ENCODE peak calls at places on chromosomes 11 and 22, in nine cellular contexts. B is Peyer's patch, D is sigmoid colon, C is stomach, I is body of pancreas, S is IMR-90, V is A549, J is ovary, R is right lobe of liver. H is an unnamed sample.

GRCh38 chr11:67352546-67353316 is 615 bp downstream of the POLD4 start:
- DNase-seq in B (peak), D (peak), C (peak), I (peak), S (no peak), V (no peak), J (peak), R (peak), H (no peak)

GRCh38 chr11:35851342-35851741 is 92.5 kb upstream of the LDLRAD3 start:
- DNase-seq in B (no peak), D (no peak), C (no peak), I (no peak), S (no peak), V (no peak), J (no peak), R (no peak), H (no peak)

GRCh38 chr11:8346157-8346755 is 82.6 kb upstream of the LMO1 start:
- DNase-seq in B (no peak), D (no peak), C (no peak), I (no peak), S (no peak), V (no peak), J (no peak), R (no peak), H (no peak)

GRCh38 chr22:37243402-37244113 is 511 bp downstream of the RAC2 start:
- DNase-seq in B (peak), D (no peak), C (no peak), I (no peak), S (no peak), V (no peak), J (no peak), R (no peak), H (no peak)

GRCh38 chr11:11998091-11998781 is 10.2 kb downstream of the DKK3 start:
- DNase-seq in B (no peak), D (no peak), C (no peak), I (no peak), S (peak), V (peak), J (no peak), R (no peak), H (no peak)

GRCh38 chr11:15867886-15868285 is 488.5 kb downstream of the SOX6 start:
- DNase-seq in B (no peak), D (no peak), C (no peak), I (no peak), S (no peak), V (no peak), J (no peak), R (no peak), H (no peak)

GRCh38 chr11:115695677-115696451 is 191.6 kb upstream of the CADM1 start:
- DNase-seq in B (no peak), D (peak), C (no peak), I (no peak), S (no peak), V (no peak), J (no peak), R (no peak), H (no peak)

GRCh38 chr11:26199341-26199740 is 132.6 kb upstream of the ANO3 start:
- DNase-seq in B (no peak), D (no peak), C (no peak), I (no peak), S (peak), V (no peak), J (no peak), R (no peak), H (no peak)

GRCh38 chr11:3022982-3023381 is 30.9 kb upstream of the NAP1L4 start:
- DNase-seq in B (no peak), D (no peak), C (no peak), I (no peak), S (peak), V (no peak), J (no peak), R (no peak), H (no peak)

GRCh38 chr11:64004590-64004984 is 18.3 kb downstream of the OTUB1 start:
- DNase-seq in B (no peak), D (no peak), C (no peak), I (no peak), S (no peak), V (peak), J (no peak), R (no peak), H (no peak)

GRCh38 chr11:120339394-120339890 is 3.2 kb downstream of the ARHGEF12 start:
- DNase-seq in B (no peak), D (no peak), C (peak), I (peak), S (peak), V (no peak), J (no peak), R (no peak), H (no peak)

GRCh38 chr11:117187007-117187406 is 8.5 kb downstream of the SIDT2 start:
- DNase-seq in B (no peak), D (peak), C (no peak), I (peak), S (no peak), V (no peak), J (peak), R (peak), H (no peak)

GRCh38 chr22:22098457-22099193 is 116.0 kb upstream of the TOP3B start:
- DNase-seq in B (peak), D (no peak), C (no peak), I (no peak), S (no peak), V (no peak), J (no peak), R (no peak), H (no peak)

GRCh38 chr11:66720899-66721470 is 8.0 kb downstream of the SPTBN2 start:
- DNase-seq in B (no peak), D (no peak), C (no peak), I (no peak), S (no peak), V (no peak), J (no peak), R (no peak), H (no peak)

GRCh38 chr11:58003591-58003990 is 20.1 kb upstream of the OR9Q1 start:
- DNase-seq in B (no peak), D (no peak), C (no peak), I (no peak), S (no peak), V (no peak), J (no peak), R (no peak), H (no peak)

GRCh38 chr11:104895619-104896018 is 2.6 kb downstream of the CASP12 start:
- DNase-seq in B (no peak), D (no peak), C (no peak), I (no peak), S (no peak), V (no peak), J (no peak), R (no peak), H (no peak)

GRCh38 chr22:17137861-17138425 is 16.8 kb upstream of the TMEM121B start:
- DNase-seq in B (no peak), D (peak), C (no peak), I (no peak), S (no peak), V (no peak), J (no peak), R (no peak), H (no peak)

GRCh38 chr11:100791103-100791502 is 104.0 kb downstream of the ARHGAP42 start:
- DNase-seq in B (no peak), D (no peak), C (no peak), I (no peak), S (no peak), V (no peak), J (no peak), R (no peak), H (no peak)

GRCh38 chr22:38760477-38761201 is 4.8 kb upstream of the SUN2 start:
- DNase-seq in B (no peak), D (no peak), C (no peak), I (no peak), S (peak), V (no peak), J (no peak), R (no peak), H (no peak)

GRCh38 chr11:76625787-76626186 is 44.8 kb downstream of the LRRC32 start:
- DNase-seq in B (no peak), D (no peak), C (no peak), I (no peak), S (no peak), V (peak), J (no peak), R (no peak), H (no peak)

GRCh38 chr22:47435204-47435487 is 672.7 kb downstream of the TBC1D22A start:
- DNase-seq in B (no peak), D (no peak), C (no peak), I (no peak), S (no peak), V (no peak), J (no peak), R (no peak), H (peak)

GRCh38 chr11:94629741-94630140 is 62.6 kb downstream of the PIWIL4 start:
- DNase-seq in B (no peak), D (no peak), C (no peak), I (no peak), S (no peak), V (no peak), J (no peak), R (no peak), H (no peak)

GRCh38 chr22:11627436-11627797 is 3900.6 kb upstream of the OR11H1 start:
- DNase-seq in B (no peak), D (no peak), C (no peak), I (no peak), S (no peak), V (no peak), J (no peak), R (peak), H (no peak)

GRCh38 chr22:49024775-49025440 is 802.8 kb downstream of the BRD1 start:
- DNase-seq in B (no peak), D (peak), C (no peak), I (no peak), S (no peak), V (no peak), J (no peak), R (peak), H (no peak)

GRCh38 chr11:60762851-60763691 is 6.4 kb downstream of the MS4A15 start:
- DNase-seq in B (no peak), D (no peak), C (no peak), I (peak), S (no peak), V (peak), J (no peak), R (no peak), H (no peak)

GRCh38 chr11:69384548-69385465 is 90.9 kb downstream of the MYEOV start:
- DNase-seq in B (no peak), D (no peak), C (peak), I (no peak), S (no peak), V (no peak), J (no peak), R (peak), H (no peak)

GRCh38 chr11:123357353-123357989 is 72.6 kb upstream of the GRAMD1B start:
- DNase-seq in B (no peak), D (no peak), C (no peak), I (no peak), S (no peak), V (no peak), J (no peak), R (no peak), H (no peak)

GRCh38 chr11:123354371-123354770 is 75.7 kb upstream of the GRAMD1B start:
- DNase-seq in B (no peak), D (no peak), C (no peak), I (no peak), S (no peak), V (no peak), J (no peak), R (no peak), H (no peak)

GRCh38 chr11:123356539-123356938 is 73.5 kb upstream of the GRAMD1B start:
- DNase-seq in B (no peak), D (no peak), C (no peak), I (no peak), S (no peak), V (no peak), J (no peak), R (no peak), H (no peak)

GRCh38 chr11:123360267-123360936 is 69.7 kb upstream of the GRAMD1B start:
- DNase-seq in B (no peak), D (no peak), C (no peak), I (no peak), S (no peak), V (no peak), J (no peak), R (no peak), H (no peak)

GRCh38 chr11:123357990-123358827 is 71.9 kb upstream of the GRAMD1B start:
- DNase-seq in B (peak), D (no peak), C (no peak), I (no peak), S (peak), V (peak), J (peak), R (no peak), H (peak)
- TF ChIP-seq POLR2A in B (no peak), D (no peak), C (no peak), I (no peak), S (no peak), V (no peak), J (no peak), R (no peak), H (no peak)

DNA sequence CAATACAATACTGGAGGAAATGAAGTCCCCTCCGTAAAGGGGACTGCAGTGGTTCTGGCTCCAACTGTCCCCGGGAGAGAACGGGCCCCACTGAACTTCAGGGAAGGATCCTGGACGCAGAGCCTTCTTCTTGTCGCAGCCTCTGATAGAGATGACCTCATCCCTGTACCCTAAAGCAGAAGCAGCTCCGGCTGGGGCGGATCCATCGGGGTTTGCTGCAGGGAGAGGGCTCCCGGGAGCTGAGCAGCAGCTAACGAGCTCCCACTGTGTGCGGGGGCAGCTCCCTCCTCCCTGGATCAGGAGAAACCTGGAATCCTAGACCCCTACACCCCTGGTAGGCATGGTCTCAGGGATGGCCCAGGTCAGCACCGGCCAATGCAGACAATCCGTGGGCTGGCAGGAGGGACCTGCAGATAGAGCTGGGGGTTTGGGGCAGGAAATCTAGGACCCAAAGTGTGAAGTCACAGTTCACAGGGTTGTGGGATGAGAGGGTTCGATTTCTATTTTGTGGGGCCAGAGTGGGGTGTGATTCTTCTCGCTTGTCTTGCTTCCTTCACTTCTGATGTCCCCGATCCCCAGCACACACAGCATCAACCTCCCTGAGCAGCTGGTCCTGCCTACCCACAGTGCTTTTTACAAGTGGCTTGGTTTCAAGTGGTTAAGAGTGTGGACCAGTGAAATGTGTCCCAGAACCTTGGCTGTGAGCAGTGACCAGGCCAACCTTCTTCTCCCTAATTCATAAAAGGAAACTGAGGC is 12.9 kb downstream of the KIAA0930 start:
- DNase-seq in B (no peak), D (no peak), C (no peak), I (peak), S (no peak), V (no peak), J (no peak), R (no peak), H (no peak)
- H3K4me3 ChIP-seq in B (no peak), D (no peak), C (no peak), I (no peak), S (no peak), V (no peak), J (no peak), R (no peak), H (no peak)

GRCh38 chr11:65125197-65126056 is 3.3 kb downstream of the MRPL49 start:
- DNase-seq in B (no peak), D (peak), C (no peak), I (no peak), S (no peak), V (no peak), J (no peak), R (peak), H (no peak)
- TF ChIP-seq POLR2A in B (no peak), D (no peak), C (no peak), I (no peak), S (no peak), V (no peak), J (no peak), R (no peak), H (no peak)

GRCh38 chr11:65066805-65067291 is 8.5 kb upstream of the NAALADL1 start:
- DNase-seq in B (no peak), D (no peak), C (no peak), I (no peak), S (no peak), V (no peak), J (no peak), R (no peak), H (no peak)
- H3K4me3 ChIP-seq in B (no peak), D (no peak), C (no peak), I (no peak), S (no peak), V (no peak), J (no peak), R (no peak), H (no peak)

GRCh38 chr11:33774356-33775063 is at the start of gene FBXO3:
- DNase-seq in B (peak), D (peak), C (peak), I (peak), S (peak), V (peak), J (peak), R (peak), H (peak)
- TF ChIP-seq POLR2A in B (no peak), D (no peak), C (no peak), I (peak), S (peak), V (peak), J (no peak), R (peak), H (peak)

DNA sequence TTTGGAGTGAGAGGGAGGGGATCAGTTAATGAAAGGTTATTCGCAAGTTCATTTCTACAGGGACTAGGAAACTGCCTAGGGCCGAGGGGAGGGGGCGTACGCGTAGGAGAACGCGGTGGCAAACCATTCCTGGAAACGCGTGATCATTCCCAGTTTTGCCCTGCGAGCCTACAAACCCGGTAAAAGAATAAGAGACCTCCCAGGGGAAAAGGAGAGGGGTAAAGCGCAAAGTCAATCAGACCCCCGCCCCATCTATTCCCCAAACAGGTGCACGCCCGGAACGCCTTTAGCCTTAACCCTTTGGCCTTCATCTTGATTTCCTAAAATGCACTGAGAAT is 5.3 kb downstream of the BSX start:
- DNase-seq in B (no peak), D (no peak), C (no peak), I (no peak), S (no peak), V (no peak), J (no peak), R (no peak), H (no peak)
- H3K4me3 ChIP-seq in B (no peak), D (no peak), C (no peak), I (no peak), S (no peak), V (no peak), J (no peak), R (no peak), H (no peak)

H was measured in gastrocnemius medialis.